ENCODE peak calls at places on chromosomes 3 and 15, in eight cellular contexts. M is B cell, E is spleen, L is thyroid gland, N is AG09309, T is WERI-Rb-1, Z is cardiac fibroblast, D is endothelial cell of umbilical vein. O is an unnamed sample.

GRCh38 chr3:55481918-55482495 is 5.1 kb downstream of the WNT5A start:
- DNase-seq in M (no peak), E (no peak), L (peak), N (no peak), T (peak), Z (peak), D (no peak), O (no peak)

GRCh38 chr15:31081568-31082250 is 19.8 kb downstream of the TRPM1 start:
- DNase-seq in M (no peak), E (no peak), L (no peak), N (no peak), T (no peak), Z (no peak), D (no peak), O (no peak)

GRCh38 chr15:68463996-68464395 is 32.0 kb upstream of the ITGA11 start:
- DNase-seq in M (no peak), E (no peak), L (no peak), N (no peak), T (no peak), Z (peak), D (no peak), O (no peak)

GRCh38 chr3:133843634-133844033 is 38.0 kb downstream of the SRPRB start:
- DNase-seq in M (no peak), E (no peak), L (no peak), N (no peak), T (no peak), Z (peak), D (no peak), O (no peak)

GRCh38 chr15:67511606-67512005 is 9.3 kb upstream of the C15orf61 start:
- DNase-seq in M (no peak), E (no peak), L (no peak), N (no peak), T (no peak), Z (peak), D (no peak), O (no peak)

GRCh38 chr15:25715536-25716413 is 147.4 kb downstream of the ATP10A start:
- DNase-seq in M (no peak), E (peak), L (no peak), N (no peak), T (peak), Z (no peak), D (no peak), O (no peak)

GRCh38 chr15:62935300-62936081 is 107.1 kb upstream of the TPM1 start:
- DNase-seq in M (no peak), E (no peak), L (no peak), N (no peak), T (no peak), Z (no peak), D (peak), O (no peak)

GRCh38 chr3:127482216-127483004 is 108.1 kb downstream of the TPRA1 start:
- DNase-seq in M (no peak), E (peak), L (no peak), N (peak), T (no peak), Z (peak), D (no peak), O (no peak)

GRCh38 chr3:129305592-129306091 is 27.0 kb downstream of the HMCES start:
- DNase-seq in M (peak), E (peak), L (peak), N (peak), T (no peak), Z (peak), D (peak), O (no peak)

GRCh38 chr3:13537926-13538325 is 11.0 kb upstream of the FBLN2 start:
- DNase-seq in M (no peak), E (no peak), L (no peak), N (peak), T (no peak), Z (peak), D (no peak), O (no peak)

GRCh38 chr3:34258271-34259015 is 460.0 kb downstream of the PDCD6IP start:
- DNase-seq in M (no peak), E (no peak), L (no peak), N (no peak), T (no peak), Z (no peak), D (no peak), O (no peak)

GRCh38 chr15:27250223-27250622 is 279.2 kb downstream of the GABRG3 start:
- DNase-seq in M (no peak), E (no peak), L (no peak), N (no peak), T (no peak), Z (no peak), D (no peak), O (no peak)
- TF ChIP-seq CTCF in M (no peak), E (no peak), L (no peak), N (no peak), T (peak), Z (no peak), D (no peak), O (no peak)

GRCh38 chr3:52278510-52279069 is at the start of gene WDR82:
- DNase-seq in M (peak), E (peak), L (peak), N (peak), T (peak), Z (peak), D (peak), O (peak)
- TF ChIP-seq CTCF in M (peak), E (peak), L (peak), N (peak), T (peak), Z (peak), D (peak), O (no peak)

DNA sequence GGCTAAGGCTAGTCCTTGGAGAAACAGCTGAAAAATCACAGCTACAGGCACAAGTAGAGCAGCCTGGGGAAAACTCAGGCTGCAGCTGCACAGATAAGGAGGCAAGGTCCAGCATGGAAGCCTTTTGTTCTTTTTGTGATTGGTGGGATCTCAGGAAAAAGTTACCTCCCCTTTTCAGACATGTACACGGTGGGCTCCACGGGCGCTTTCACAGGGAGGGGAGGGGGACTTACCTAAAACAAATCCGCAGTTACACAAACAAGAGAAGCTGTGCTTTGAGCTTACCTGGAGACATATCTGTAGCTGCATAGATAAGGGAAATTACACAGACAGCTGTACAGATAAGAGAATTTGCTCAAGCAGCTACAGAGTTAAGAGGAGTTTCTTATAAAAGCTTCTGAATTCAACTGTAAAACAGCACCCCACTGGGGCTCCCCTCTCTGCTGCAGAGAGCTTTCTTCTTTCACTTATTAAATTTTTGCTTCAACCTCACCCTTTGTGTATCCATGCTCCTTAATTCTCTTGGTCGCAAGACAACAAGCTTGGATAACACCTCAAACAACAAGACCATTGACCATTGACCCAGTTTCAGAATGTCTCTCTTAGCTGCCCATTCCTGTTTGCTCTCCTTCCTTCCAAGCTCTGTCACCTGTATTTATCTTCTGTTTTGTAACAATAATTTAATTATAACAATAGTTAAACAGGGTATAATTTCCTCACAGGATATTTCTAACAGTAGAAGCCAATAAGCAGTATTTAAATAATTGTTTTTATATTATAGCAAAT is 10.9 kb upstream of the CD200 start:
- DNase-seq in M (no peak), E (no peak), L (no peak), N (no peak), T (no peak), Z (no peak), D (no peak), O (no peak)
- TF ChIP-seq CTCF in M (no peak), E (no peak), L (no peak), N (no peak), T (no peak), Z (no peak), D (no peak), O (no peak)

DNA sequence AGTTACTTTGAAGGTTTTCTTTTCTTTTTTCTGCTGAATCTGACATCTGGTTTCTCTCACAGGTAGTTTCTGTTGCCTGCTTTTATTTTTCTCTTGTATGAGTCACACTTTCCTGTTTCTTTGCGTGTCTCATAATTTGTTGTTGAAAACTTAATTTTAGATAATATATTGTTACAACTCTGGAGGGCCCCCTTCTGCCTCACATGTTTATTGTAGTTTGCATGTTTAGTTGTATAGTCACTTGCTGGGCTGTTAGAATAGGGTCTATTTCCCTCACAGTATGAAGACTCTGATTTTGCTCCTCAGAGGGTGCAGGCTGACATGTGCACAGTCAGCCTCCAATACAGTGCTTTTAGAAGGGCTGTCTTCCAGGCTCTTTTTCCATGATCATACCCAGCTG is 8.2 kb upstream of the CNTN4 start:
- DNase-seq in M (no peak), E (no peak), L (no peak), N (no peak), T (no peak), Z (no peak), D (no peak), O (no peak)
- TF ChIP-seq CTCF in M (no peak), E (no peak), L (no peak), N (no peak), T (no peak), Z (no peak), D (no peak), O (no peak)

DNA sequence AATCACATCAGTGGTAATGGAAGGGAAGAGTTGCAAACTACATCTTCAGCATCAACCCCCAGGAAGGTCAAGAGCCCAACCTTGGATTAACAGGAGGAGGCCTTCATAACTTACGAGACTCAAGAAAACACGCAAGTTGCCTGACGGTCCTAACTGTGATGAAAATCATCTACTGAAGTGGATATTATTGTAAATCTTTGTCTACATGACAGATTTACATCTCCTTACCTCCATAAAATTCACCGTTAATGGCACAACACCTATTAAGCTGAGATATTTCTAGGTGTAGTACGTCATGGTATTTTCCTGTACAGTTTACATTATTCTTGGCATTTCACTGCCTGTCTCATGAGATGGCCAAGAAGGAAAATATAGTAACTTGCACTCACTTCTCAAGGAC is 332.0 kb downstream of the NSUN3 start:
- DNase-seq in M (no peak), E (no peak), L (no peak), N (no peak), T (no peak), Z (no peak), D (no peak), O (no peak)
- TF ChIP-seq CTCF in M (no peak), E (no peak), L (no peak), N (no peak), T (no peak), Z (no peak), D (no peak), O (no peak)

DNA sequence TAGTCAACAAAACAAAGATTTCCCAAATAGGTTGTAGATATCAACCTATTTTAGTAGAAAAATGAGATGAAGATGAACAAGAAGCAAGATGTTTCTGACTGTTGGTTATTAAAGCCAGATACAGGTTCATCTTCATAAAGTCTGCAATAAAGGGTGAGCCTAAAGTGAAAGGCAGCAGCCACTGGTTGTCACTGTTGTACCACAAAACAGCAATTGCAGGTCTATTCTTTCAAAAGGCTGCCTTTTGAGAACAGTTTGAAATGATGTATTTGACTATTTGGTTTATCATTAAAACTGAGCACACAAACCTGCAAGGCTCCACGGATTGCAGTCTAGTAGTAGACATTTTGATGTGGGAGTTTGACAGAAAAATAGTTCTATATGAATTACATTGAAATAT is 543.4 kb downstream of the GBE1 start:
- DNase-seq in M (no peak), E (no peak), L (no peak), N (no peak), T (peak), Z (peak), D (peak), O (no peak)
- TF ChIP-seq CTCF in M (no peak), E (no peak), L (no peak), N (no peak), T (peak), Z (peak), D (no peak), O (no peak)